ENCODE peak calls at places on chromosomes 7 and 10, in six cellular contexts. L, W, N, D, U and J are unnamed samples.
A peak's percentile ranks its signal among the peaks of the same experiment; 100 is the strongest.

GRCh38 chr10:95606922-95607321 is 45.8 kb upstream of the SORBS1 start:
- DNase-seq in L (no peak), W (no peak), N (no peak), D (no peak), U (no peak), J (no peak)

GRCh38 chr10:23341004-23341403 is 3.6 kb downstream of the C10orf67 start:
- DNase-seq in L (peak; percentile 29), W (no peak), N (no peak), D (no peak), U (no peak), J (no peak)

GRCh38 chr10:69101451-69102095 is 13.7 kb downstream of the SRGN start:
- DNase-seq in L (no peak), W (no peak), N (no peak), D (no peak), U (no peak), J (no peak)

GRCh38 chr7:83532229-83532628 is 116.7 kb downstream of the SEMA3E start:
- DNase-seq in L (no peak), W (no peak), N (no peak), D (no peak), U (no peak), J (no peak)

GRCh38 chr7:142412551-142413193 is 154.8 kb upstream of the PRSS58 start:
- DNase-seq in L (no peak), W (no peak), N (no peak), D (no peak), U (no peak), J (no peak)

GRCh38 chr10:32411797-32412498 is 34.0 kb upstream of the CCDC7 start:
- DNase-seq in L (no peak), W (no peak), N (no peak), D (no peak), U (no peak), J (no peak)

GRCh38 chr7:35366167-35367155 is 112.6 kb upstream of the TBX20 start:
- DNase-seq in L (peak; percentile 81), W (peak; percentile 46), N (no peak), D (no peak), U (no peak), J (no peak)

GRCh38 chr7:26155531-26156375 is 3.8 kb downstream of the NFE2L3 start:
- DNase-seq in L (no peak), W (no peak), N (no peak), D (no peak), U (no peak), J (no peak)

GRCh38 chr7:47540387-47541093 is 41.4 kb downstream of the TNS3 start:
- DNase-seq in L (no peak), W (no peak), N (no peak), D (no peak), U (no peak), J (no peak)

GRCh38 chr7:21253740-21254687 is 173.9 kb upstream of the SP4 start:
- DNase-seq in L (no peak), W (no peak), N (peak; percentile 63), D (peak; percentile 57), U (no peak), J (no peak)

GRCh38 chr7:82760831-82761230 is 317.3 kb upstream of the CACNA2D1 start:
- DNase-seq in L (no peak), W (no peak), N (no peak), D (no peak), U (no peak), J (no peak)

GRCh38 chr7:143303733-143304132 is 12.2 kb upstream of the CLCN1 start:
- DNase-seq in L (no peak), W (no peak), N (no peak), D (no peak), U (no peak), J (no peak)

GRCh38 chr10:52778511-52779392 is 6.2 kb upstream of the MBL2 start:
- DNase-seq in L (peak; percentile 70), W (peak; percentile 62), N (no peak), D (no peak), U (no peak), J (no peak)

GRCh38 chr10:12400266-12400931 is 51.1 kb downstream of the CAMK1D start:
- DNase-seq in L (no peak), W (no peak), N (no peak), D (no peak), U (no peak), J (no peak)

GRCh38 chr7:2209146-2209960 is 23.4 kb downstream of the MAD1L1 start:
- DNase-seq in L (no peak), W (peak; percentile 89), N (peak; percentile 67), D (peak; percentile 59), U (peak; percentile 32), J (peak; percentile 86)

GRCh38 chr7:24757799-24758275 is 573 bp upstream of the GSDME start:
- DNase-seq in L (no peak), W (no peak), N (no peak), D (no peak), U (no peak), J (no peak)

GRCh38 chr7:68692511-68692910 is 905.8 kb upstream of the AUTS2 start:
- DNase-seq in L (no peak), W (no peak), N (no peak), D (no peak), U (no peak), J (no peak)

GRCh38 chr7:68689087-68689433 is 909.2 kb upstream of the AUTS2 start:
- DNase-seq in L (no peak), W (no peak), N (no peak), D (no peak), U (no peak), J (no peak)

GRCh38 chr7:68691261-68692216 is 906.7 kb upstream of the AUTS2 start:
- DNase-seq in L (no peak), W (no peak), N (no peak), D (no peak), U (no peak), J (no peak)

GRCh38 chr7:68684246-68684850 is 913.9 kb upstream of the AUTS2 start:
- DNase-seq in L (no peak), W (no peak), N (no peak), D (no peak), U (no peak), J (no peak)

DNA sequence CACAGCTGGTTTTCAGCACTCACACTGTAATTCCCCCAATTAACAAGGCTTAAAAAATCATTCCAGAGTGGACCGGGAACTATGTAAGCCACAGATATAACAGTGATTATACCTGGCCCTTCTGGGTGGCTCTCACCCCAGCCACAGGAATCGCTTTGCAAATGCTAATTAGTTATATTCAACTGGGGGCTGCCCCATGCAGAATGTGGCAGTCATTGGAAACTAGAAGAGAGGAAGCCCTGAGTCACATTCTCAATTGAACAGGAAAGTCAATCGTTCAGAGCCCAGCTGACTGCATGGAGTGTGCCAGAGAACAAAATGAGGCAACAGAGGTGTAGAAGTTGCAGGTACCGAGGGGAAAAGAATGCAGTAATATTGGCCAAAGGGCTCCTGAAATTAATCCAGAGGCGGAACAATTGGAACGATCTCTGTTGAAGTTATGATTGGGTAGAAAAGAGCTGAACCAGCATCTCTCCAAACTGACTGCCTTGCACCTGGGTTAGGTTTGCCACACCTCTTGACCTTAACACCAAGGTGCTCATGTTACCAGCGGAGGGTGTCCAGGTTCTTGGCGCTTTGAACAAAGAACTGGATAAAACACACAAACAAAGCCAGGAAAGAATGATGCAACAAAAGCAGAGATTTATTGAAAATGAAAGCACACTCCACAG is 909.7 kb upstream of the AUTS2 start:
- DNase-seq in L (no peak), W (no peak), N (no peak), D (no peak), U (no peak), J (no peak)
- TF ChIP-seq POLR2AphosphoS5 in L (no peak), W (no peak), N (no peak), D (no peak), U (no peak), J (no peak)

GRCh38 chr7:155003215-155003999 is 483 bp upstream of the PAXIP1 start:
- DNase-seq in L (no peak), W (peak; percentile 96), N (peak; percentile 83), D (peak; percentile 84), U (no peak), J (peak; percentile 90)
- TF ChIP-seq POLR2A in L (peak; percentile 50), W (peak; percentile 89), N (no peak), D (peak; percentile 77), U (peak; percentile 87), J (peak; percentile 50)

GRCh38 chr7:41885078-41885477 is 182.2 kb upstream of the INHBA start:
- DNase-seq in L (no peak), W (no peak), N (no peak), D (no peak), U (no peak), J (no peak)

GRCh38 chr7:41880107-41880506 is 177.2 kb upstream of the INHBA start:
- DNase-seq in L (no peak), W (no peak), N (no peak), D (no peak), U (no peak), J (no peak)

GRCh38 chr7:41881313-41882130 is 178.6 kb upstream of the INHBA start:
- DNase-seq in L (no peak), W (no peak), N (no peak), D (peak; percentile 46), U (peak; percentile 98), J (no peak)

GRCh38 chr7:41882745-41883527 is 180.0 kb upstream of the INHBA start:
- DNase-seq in L (no peak), W (no peak), N (no peak), D (no peak), U (peak; percentile 80), J (no peak)

GRCh38 chr7:41882271-41882670 is 179.4 kb upstream of the INHBA start:
- DNase-seq in L (no peak), W (no peak), N (no peak), D (no peak), U (no peak), J (no peak)
- H3K4me1 ChIP-seq in L (peaks cover 44% of the 10 kb centered on the region), W (peaks cover 18% of the 10 kb centered on the region), N (peaks cover 13% of the 10 kb centered on the region), D (peaks cover 21% of the 10 kb centered on the region), U (peaks cover 36% of the 10 kb centered on the region), J (no peaks in the 10 kb centered on the region)

GRCh38 chr10:49760789-49761188 is 1.3 kb downstream of the OGDHL start:
- DNase-seq in L (no peak), W (no peak), N (peak; percentile 11), D (no peak), U (no peak), J (no peak)

GRCh38 chr10:49759787-49760551 is 2.2 kb downstream of the OGDHL start:
- DNase-seq in L (no peak), W (no peak), N (peak; percentile 17), D (no peak), U (no peak), J (no peak)

GRCh38 chr10:49762566-49762877 is 399 bp upstream of the OGDHL start:
- DNase-seq in L (no peak), W (no peak), N (no peak), D (no peak), U (no peak), J (no peak)

GRCh38 chr10:49761201-49761788 is 828 bp downstream of the OGDHL start:
- DNase-seq in L (no peak), W (no peak), N (peak; percentile 16), D (no peak), U (no peak), J (no peak)

DNA sequence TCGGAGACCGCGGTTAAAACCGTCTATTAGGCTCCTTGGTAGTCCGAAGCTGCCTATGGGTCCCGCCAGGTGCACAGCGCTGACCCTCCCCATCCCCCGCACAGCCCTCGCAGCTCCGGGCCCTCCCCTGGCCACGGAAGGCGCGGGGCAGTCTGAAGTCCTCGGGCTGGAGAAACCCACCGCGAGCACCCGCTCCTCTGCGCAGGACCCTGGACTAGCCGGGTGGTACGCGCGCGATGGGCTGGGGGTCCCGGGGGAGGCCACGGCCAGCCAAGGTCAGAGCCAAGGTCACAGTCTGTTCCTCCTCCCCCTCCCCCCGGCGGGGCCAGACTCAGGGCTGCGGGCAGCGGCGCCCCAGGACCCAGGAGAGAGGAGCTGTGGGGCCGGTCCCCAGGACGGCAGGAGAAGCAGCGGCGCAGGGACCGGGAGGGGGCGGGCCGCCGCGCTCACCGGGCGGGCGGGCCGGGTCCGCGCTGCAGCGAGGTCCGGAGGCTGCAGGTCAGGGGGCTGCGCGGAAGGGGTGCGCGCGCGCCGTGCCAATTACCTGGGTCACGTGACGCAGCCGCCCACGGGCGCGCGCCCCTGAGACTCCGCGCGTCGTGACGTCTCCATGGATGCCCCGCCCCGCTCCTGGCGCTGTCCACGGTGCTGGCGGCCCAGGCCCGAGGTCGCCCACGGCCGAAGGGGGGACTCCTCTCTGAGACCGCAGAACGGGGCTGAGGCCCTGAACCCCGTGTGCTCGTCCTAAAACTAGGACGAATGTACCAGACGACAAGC is at the start of gene OGDHL:
- DNase-seq in L (no peak), W (peak; percentile 92), N (peak; percentile 46), D (peak; percentile 27), U (no peak), J (no peak)
- TF ChIP-seq POLR2AphosphoS5 in L (no peak), W (no peak), N (no peak), D (no peak), U (no peak), J (no peak)